ENCODE peak calls at places on chromosome 19, in eight cellular contexts. One of them, this sample, is unnamed.

GRCh38 chr19:16911046-16911445 is 22.2 kb downstream of the F2RL3 start:
- DNase-seq in tibial nerve: no peak
- DNase-seq in GM12878: no peak
- DNase-seq in prostate gland: no peak
- DNase-seq in IMR-90: no peak
- DNase-seq in HCT116: no peak
- DNase-seq in stomach: no peak
- DNase-seq in breast epithelium: no peak
- DNase-seq in this sample: no peak

GRCh38 chr19:18385675-18386542 is at the start of gene GDF15:
- DNase-seq in tibial nerve: peak; percentile 47
- DNase-seq in GM12878: no peak
- DNase-seq in prostate gland: peak; percentile 85
- DNase-seq in IMR-90: peak; percentile 87
- DNase-seq in HCT116: peak; percentile 90
- DNase-seq in stomach: peak; percentile 96
- DNase-seq in breast epithelium: peak; percentile 69
- DNase-seq in this sample: peak; percentile 56

GRCh38 chr19:5805465-5806132 is 732 bp downstream of the NRTN start:
- DNase-seq in tibial nerve: no peak
- DNase-seq in GM12878: no peak
- DNase-seq in prostate gland: peak; percentile 71
- DNase-seq in IMR-90: peak; percentile 24
- DNase-seq in HCT116: no peak
- DNase-seq in stomach: peak; percentile 88
- DNase-seq in breast epithelium: peak; percentile 73
- DNase-seq in this sample: no peak

GRCh38 chr19:20278342-20278741 is 111.3 kb downstream of the ZNF486 start:
- DNase-seq in tibial nerve: no peak
- DNase-seq in GM12878: no peak
- DNase-seq in prostate gland: no peak
- DNase-seq in IMR-90: no peak
- DNase-seq in HCT116: no peak
- DNase-seq in stomach: peak; percentile 43
- DNase-seq in breast epithelium: no peak
- DNase-seq in this sample: peak; percentile 22

GRCh38 chr19:6568816-6569215 is 22.1 kb downstream of the CD70 start:
- DNase-seq in tibial nerve: no peak
- DNase-seq in GM12878: no peak
- DNase-seq in prostate gland: no peak
- DNase-seq in IMR-90: no peak
- DNase-seq in HCT116: no peak
- DNase-seq in stomach: no peak
- DNase-seq in breast epithelium: no peak
- DNase-seq in this sample: no peak

GRCh38 chr19:55543567-55543966 is 1.8 kb downstream of the SBK3 start:
- DNase-seq in tibial nerve: no peak
- DNase-seq in GM12878: no peak
- DNase-seq in prostate gland: no peak
- DNase-seq in IMR-90: no peak
- DNase-seq in HCT116: no peak
- DNase-seq in stomach: no peak
- DNase-seq in breast epithelium: no peak
- DNase-seq in this sample: no peak

GRCh38 chr19:13154241-13154778 is 4.1 kb downstream of the IER2 start:
- DNase-seq in tibial nerve: peak; percentile 85
- DNase-seq in GM12878: no peak
- DNase-seq in prostate gland: peak; percentile 91
- DNase-seq in IMR-90: peak; percentile 95
- DNase-seq in HCT116: no peak
- DNase-seq in stomach: peak; percentile 89
- DNase-seq in breast epithelium: peak; percentile 93
- DNase-seq in this sample: peak; percentile 95

GRCh38 chr19:16143399-16144215 is at the start of gene HSH2D:
- DNase-seq in tibial nerve: no peak
- DNase-seq in GM12878: peak; percentile 90
- DNase-seq in prostate gland: peak; percentile 71
- DNase-seq in IMR-90: no peak
- DNase-seq in HCT116: peak; percentile 77
- DNase-seq in stomach: peak; percentile 94
- DNase-seq in breast epithelium: peak; percentile 60
- DNase-seq in this sample: no peak

GRCh38 chr19:33296473-33297060 is 5.8 kb downstream of the CEBPA start:
- DNase-seq in tibial nerve: peak; percentile 7
- DNase-seq in GM12878: no peak
- DNase-seq in prostate gland: no peak
- DNase-seq in IMR-90: no peak
- DNase-seq in HCT116: no peak
- DNase-seq in stomach: no peak
- DNase-seq in breast epithelium: peak; percentile 28
- DNase-seq in this sample: no peak

GRCh38 chr19:55553217-55554182 is 8.2 kb upstream of the SBK3 start:
- DNase-seq in tibial nerve: no peak
- DNase-seq in GM12878: no peak
- DNase-seq in prostate gland: no peak
- DNase-seq in IMR-90: no peak
- DNase-seq in HCT116: no peak
- DNase-seq in stomach: no peak
- DNase-seq in breast epithelium: no peak
- DNase-seq in this sample: no peak

GRCh38 chr19:38337360-38337653 is 1.7 kb downstream of the CATSPERG start:
- DNase-seq in tibial nerve: no peak
- DNase-seq in GM12878: no peak
- DNase-seq in prostate gland: no peak
- DNase-seq in IMR-90: no peak
- DNase-seq in HCT116: no peak
- DNase-seq in stomach: no peak
- DNase-seq in breast epithelium: no peak
- DNase-seq in this sample: no peak

GRCh38 chr19:10260141-10260584 is 8.1 kb downstream of the MRPL4 start:
- DNase-seq in tibial nerve: no peak
- DNase-seq in GM12878: no peak
- DNase-seq in prostate gland: no peak
- DNase-seq in IMR-90: no peak
- DNase-seq in HCT116: peak; percentile 23
- DNase-seq in stomach: peak; percentile 44
- DNase-seq in breast epithelium: no peak
- DNase-seq in this sample: no peak

GRCh38 chr19:19232231-19232630 is 20.5 kb downstream of the NCAN start:
- DNase-seq in tibial nerve: no peak
- DNase-seq in GM12878: no peak
- DNase-seq in prostate gland: no peak
- DNase-seq in IMR-90: no peak
- DNase-seq in HCT116: no peak
- DNase-seq in stomach: no peak
- DNase-seq in breast epithelium: no peak
- DNase-seq in this sample: no peak

GRCh38 chr19:28155265-28155664 is 1057.7 kb downstream of the UQCRFS1 start:
- DNase-seq in tibial nerve: no peak
- DNase-seq in GM12878: no peak
- DNase-seq in prostate gland: no peak
- DNase-seq in IMR-90: no peak
- DNase-seq in HCT116: no peak
- DNase-seq in stomach: no peak
- DNase-seq in breast epithelium: no peak
- DNase-seq in this sample: no peak

GRCh38 chr19:5434970-5435641 is 20.1 kb upstream of the ZNRF4 start:
- DNase-seq in tibial nerve: no peak
- DNase-seq in GM12878: no peak
- DNase-seq in prostate gland: no peak
- DNase-seq in IMR-90: peak; percentile 94
- DNase-seq in HCT116: peak; percentile 74
- DNase-seq in stomach: no peak
- DNase-seq in breast epithelium: no peak
- DNase-seq in this sample: no peak

GRCh38 chr19:583198-583967 is 6.3 kb upstream of the HCN2 start:
- DNase-seq in tibial nerve: no peak
- DNase-seq in GM12878: no peak
- DNase-seq in prostate gland: no peak
- DNase-seq in IMR-90: no peak
- DNase-seq in HCT116: no peak
- DNase-seq in stomach: no peak
- DNase-seq in breast epithelium: no peak
- DNase-seq in this sample: no peak
- TF ChIP-seq POLR2A in tibial nerve: no peak
- TF ChIP-seq POLR2A in GM12878: no peak
- TF ChIP-seq POLR2A in prostate gland: no peak
- TF ChIP-seq POLR2A in IMR-90: no peak
- TF ChIP-seq POLR2A in HCT116: no peak
- TF ChIP-seq POLR2A in stomach: no peak
- TF ChIP-seq POLR2A in breast epithelium: no peak
- TF ChIP-seq POLR2A in this sample: no peak

DNA sequence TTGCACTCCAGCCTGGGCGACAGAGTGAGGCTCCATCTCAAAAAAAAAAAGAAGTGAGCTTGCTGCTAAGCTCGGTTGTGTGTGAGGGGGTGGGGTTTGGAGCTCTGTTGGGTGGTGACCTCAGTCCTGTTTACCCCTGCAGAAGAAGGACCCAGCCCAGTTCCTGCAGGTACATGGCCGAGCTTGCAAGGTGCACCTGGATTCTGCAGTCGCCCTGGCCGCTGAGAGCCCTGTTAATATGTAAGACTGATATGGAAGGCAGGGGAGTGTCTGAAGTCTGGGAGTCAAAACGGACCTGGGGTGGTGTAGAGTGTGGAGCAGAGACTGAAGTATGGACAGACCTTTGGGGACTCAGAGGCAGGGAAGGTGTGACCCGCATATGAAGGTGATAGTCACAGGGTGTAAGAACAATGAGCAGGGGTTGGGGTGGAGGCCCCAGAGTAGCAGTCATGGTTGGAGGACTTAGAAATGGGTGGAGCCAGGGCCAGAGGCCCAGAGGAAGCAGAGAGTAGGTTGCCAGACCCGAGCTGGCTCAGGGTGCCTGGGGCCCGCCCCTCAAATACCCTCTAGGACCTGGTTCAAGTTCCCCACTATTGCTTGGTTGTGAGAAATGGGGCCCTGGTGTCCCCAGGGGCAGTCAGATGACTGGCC is 13.2 kb downstream of the CLASRP start:
- DNase-seq in tibial nerve: no peak
- DNase-seq in GM12878: no peak
- DNase-seq in prostate gland: no peak
- DNase-seq in IMR-90: no peak
- DNase-seq in HCT116: no peak
- DNase-seq in stomach: peak; percentile 85
- DNase-seq in breast epithelium: no peak
- DNase-seq in this sample: no peak
- H3K36me3 ChIP-seq in tibial nerve: peaks cover 18% of the 10 kb centered on the region
- H3K36me3 ChIP-seq in GM12878: peaks cover 20% of the 10 kb centered on the region
- H3K36me3 ChIP-seq in prostate gland: peaks cover 9% of the 10 kb centered on the region
- H3K36me3 ChIP-seq in IMR-90: peaks cover 48% of the 10 kb centered on the region
- H3K36me3 ChIP-seq in HCT116: peaks cover 22% of the 10 kb centered on the region
- H3K36me3 ChIP-seq in stomach: peaks cover 41% of the 10 kb centered on the region
- H3K36me3 ChIP-seq in breast epithelium: peaks cover 4% of the 10 kb centered on the region
- H3K36me3 ChIP-seq in this sample: no peaks in the 10 kb centered on the region

GRCh38 chr19:547836-548720 is 4.2 kb downstream of the GZMM start:
- DNase-seq in tibial nerve: no peak
- DNase-seq in GM12878: no peak
- DNase-seq in prostate gland: no peak
- DNase-seq in IMR-90: no peak
- DNase-seq in HCT116: no peak
- DNase-seq in stomach: no peak
- DNase-seq in breast epithelium: no peak
- DNase-seq in this sample: no peak
- H3K4me1 ChIP-seq in tibial nerve: no peaks in the 10 kb centered on the region
- H3K4me1 ChIP-seq in GM12878: no peaks in the 10 kb centered on the region
- H3K4me1 ChIP-seq in prostate gland: no peaks in the 10 kb centered on the region
- H3K4me1 ChIP-seq in IMR-90: peaks cover 2% of the 10 kb centered on the region
- H3K4me1 ChIP-seq in HCT116: peaks cover 10% of the 10 kb centered on the region
- H3K4me1 ChIP-seq in stomach: peaks cover 11% of the 10 kb centered on the region
- H3K4me1 ChIP-seq in breast epithelium: no peaks in the 10 kb centered on the region
- H3K4me1 ChIP-seq in this sample: no peaks in the 10 kb centered on the region

GRCh38 chr19:35643255-35644205 is 2.0 kb downstream of the ETV2 start:
- DNase-seq in tibial nerve: peak; percentile 41
- DNase-seq in GM12878: peak; percentile 59
- DNase-seq in prostate gland: peak; percentile 74
- DNase-seq in IMR-90: peak; percentile 60
- DNase-seq in HCT116: peak; percentile 75
- DNase-seq in stomach: peak; percentile 90
- DNase-seq in breast epithelium: peak; percentile 78
- DNase-seq in this sample: peak; percentile 83

GRCh38 chr19:35645680-35646511 is 2.2 kb upstream of the COX6B1 start:
- DNase-seq in tibial nerve: no peak
- DNase-seq in GM12878: no peak
- DNase-seq in prostate gland: no peak
- DNase-seq in IMR-90: no peak
- DNase-seq in HCT116: no peak
- DNase-seq in stomach: no peak
- DNase-seq in breast epithelium: no peak
- DNase-seq in this sample: no peak

GRCh38 chr19:35644987-35645679 is 3.0 kb upstream of the COX6B1 start:
- DNase-seq in tibial nerve: peak; percentile 74
- DNase-seq in GM12878: no peak
- DNase-seq in prostate gland: peak; percentile 74
- DNase-seq in IMR-90: peak; percentile 16
- DNase-seq in HCT116: peak; percentile 56
- DNase-seq in stomach: peak; percentile 87
- DNase-seq in breast epithelium: peak; percentile 76
- DNase-seq in this sample: peak; percentile 93

GRCh38 chr19:35642798-35643254 is 1.3 kb downstream of the ETV2 start:
- DNase-seq in tibial nerve: no peak
- DNase-seq in GM12878: no peak
- DNase-seq in prostate gland: no peak
- DNase-seq in IMR-90: no peak
- DNase-seq in HCT116: no peak
- DNase-seq in stomach: no peak
- DNase-seq in breast epithelium: no peak
- DNase-seq in this sample: peak; percentile 37

DNA sequence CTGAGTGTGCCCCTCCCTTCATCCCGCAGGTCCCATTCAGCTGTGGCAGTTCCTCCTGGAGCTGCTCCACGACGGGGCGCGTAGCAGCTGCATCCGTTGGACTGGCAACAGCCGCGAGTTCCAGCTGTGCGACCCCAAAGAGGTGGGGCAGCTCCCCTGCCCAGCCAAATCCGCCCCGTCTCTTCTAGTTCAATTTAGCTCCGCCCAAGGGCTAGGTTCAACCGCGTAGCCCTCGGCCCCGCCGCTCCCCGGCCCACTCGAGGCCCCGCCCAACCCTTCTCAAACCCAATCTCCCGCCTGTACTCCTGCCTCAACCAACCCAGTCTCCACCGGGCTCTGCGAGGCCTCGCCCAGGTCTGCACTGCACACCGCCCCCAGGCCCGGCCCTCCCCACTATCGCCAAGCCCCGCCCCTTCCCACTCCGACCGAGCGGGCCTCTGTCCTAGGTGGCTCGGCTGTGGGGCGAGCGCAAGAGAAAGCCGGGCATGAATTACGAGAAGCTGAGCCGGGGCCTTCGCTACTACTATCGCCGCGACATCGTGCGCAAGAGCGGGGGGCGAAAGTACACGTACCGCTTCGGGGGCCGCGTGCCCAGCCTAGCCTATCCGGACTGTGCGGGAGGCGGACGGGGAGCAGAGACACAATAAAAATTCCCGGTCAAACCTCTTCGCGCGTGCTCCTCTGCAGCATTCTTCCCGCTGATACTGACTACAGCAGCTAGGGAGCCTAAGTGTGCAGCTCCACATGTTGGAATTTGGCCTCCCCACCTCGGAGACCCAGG is 2.9 kb downstream of the ETV2 start:
- DNase-seq in tibial nerve: peak; percentile 87
- DNase-seq in GM12878: peak; percentile 74
- DNase-seq in prostate gland: peak; percentile 96
- DNase-seq in IMR-90: peak; percentile 88
- DNase-seq in HCT116: peak; percentile 93
- DNase-seq in stomach: peak; percentile 98
- DNase-seq in breast epithelium: peak; percentile 93
- DNase-seq in this sample: peak; percentile 95
- TF ChIP-seq POLR2A in tibial nerve: no peak
- TF ChIP-seq POLR2A in GM12878: peak; percentile 63
- TF ChIP-seq POLR2A in prostate gland: peak; percentile 71
- TF ChIP-seq POLR2A in IMR-90: no peak
- TF ChIP-seq POLR2A in HCT116: no peak
- TF ChIP-seq POLR2A in stomach: no peak
- TF ChIP-seq POLR2A in breast epithelium: no peak
- TF ChIP-seq POLR2A in this sample: no peak

This sample was measured in uterus.